ENCODE peak calls at places on chromosomes 16 and 17, in four cellular contexts. P, R, Q and G are unnamed samples.

GRCh38 chr17:64502021-64502420 is 4.1 kb downstream of the DDX5 start:
- DNase-seq in R (no peak), Q (no peak), P (no peak), G (no peak)

GRCh38 chr16:60077791-60078280 is 1343.7 kb upstream of the GOT2 start:
- DNase-seq in R (no peak), Q (no peak), P (no peak), G (no peak)

GRCh38 chr16:75566889-75567255 is 693 bp downstream of the GABARAPL2 start:
- DNase-seq in P (peak; percentile 57), R (no peak), Q (no peak), G (peak; percentile 37)

GRCh38 chr16:19167710-19168172 is 299 bp upstream of the SYT17 start:
- DNase-seq in R (no peak), Q (peak; percentile 77), P (peak; percentile 66), G (peak; percentile 58)

GRCh38 chr16:73846292-73846849 is 450.2 kb upstream of the PSMD7 start:
- DNase-seq in P (no peak), R (no peak), Q (no peak), G (no peak)

GRCh38 chr17:62792122-62792800 is 15.9 kb downstream of the MARCHF10 start:
- DNase-seq in Q (no peak), R (no peak), P (no peak), G (no peak)

GRCh38 chr16:320206-320605 is 32.3 kb downstream of the AXIN1 start:
- DNase-seq in P (no peak), R (no peak), Q (no peak), G (no peak)

GRCh38 chr16:85134076-85134793 is 22.0 kb upstream of the CIBAR2 start:
- DNase-seq in P (no peak), Q (no peak), R (no peak), G (no peak)

GRCh38 chr16:22874394-22874793 is 60.4 kb downstream of the HS3ST2 start:
- DNase-seq in Q (no peak), R (no peak), P (no peak), G (no peak)

GRCh38 chr16:3574195-3574594 is 3.0 kb downstream of the NLRC3 start:
- DNase-seq in P (no peak), R (no peak), Q (no peak), G (no peak)

GRCh38 chr16:3570420-3571062 is 6.7 kb downstream of the NLRC3 start:
- DNase-seq in R (no peak), Q (no peak), P (no peak), G (no peak)

GRCh38 chr16:3575491-3575890 is 1.7 kb downstream of the NLRC3 start:
- DNase-seq in P (no peak), Q (no peak), R (no peak), G (no peak)

GRCh38 chr16:3576211-3576610 is 992 bp downstream of the NLRC3 start:
- DNase-seq in P (no peak), Q (no peak), R (no peak), G (no peak)

GRCh38 chr16:3573146-3573815 is 3.9 kb downstream of the NLRC3 start:
- DNase-seq in P (no peak), Q (no peak), R (no peak), G (no peak)
- TF ChIP-seq POLR2A in P (no peak), Q (no peak), R (no peak), G (no peak)

GRCh38 chr17:81922566-81923301 is 4.8 kb upstream of the SIRT7 start:
- DNase-seq in Q (no peak), R (no peak), P (peak; percentile 89), G (no peak)
- H3K4me3 ChIP-seq in Q (no peak overlapping the region), R (peak overlapping the region; percentile 38), P (peak overlapping the region; percentile 53), G (peak overlapping the region; percentile 5)

DNA sequence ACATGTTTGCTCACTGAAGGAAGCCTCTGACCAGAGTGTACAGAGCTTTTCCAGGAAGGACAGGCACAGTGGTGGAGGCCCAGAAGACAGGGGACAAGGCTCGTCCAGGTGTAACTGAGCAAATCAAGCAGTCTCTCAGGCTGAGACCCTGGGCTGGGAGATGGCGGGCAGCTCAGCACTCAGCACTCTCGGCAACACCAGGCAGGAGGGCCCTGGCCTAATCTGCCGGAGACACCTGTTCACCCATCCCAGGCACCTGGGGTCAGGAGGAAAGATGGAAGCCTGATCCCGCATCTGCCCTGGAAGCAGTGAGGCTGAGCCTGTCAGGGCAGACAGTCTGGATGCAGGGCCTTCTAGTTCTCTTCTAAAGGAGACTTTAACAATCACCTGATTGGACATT is 4.8 kb downstream of the RASL10B start:
- DNase-seq in P (no peak), Q (no peak), R (no peak), G (no peak)
- H3K27me3 ChIP-seq in P (peaks cover 33% of the 10 kb centered on the region), Q (peaks cover 5% of the 10 kb centered on the region), R (peaks cover 16% of the 10 kb centered on the region), G (no peaks in the 10 kb centered on the region)

GRCh38 chr16:31038993-31039392 is 5.6 kb downstream of the STX4 start:
- DNase-seq in Q (no peak), P (no peak), R (no peak), G (no peak)

GRCh38 chr16:31033709-31034492 is 543 bp downstream of the STX4 start:
- DNase-seq in R (peak; percentile 96), P (peak; percentile 93), Q (peak; percentile 97), G (peak; percentile 96)

GRCh38 chr16:31029272-31029671 is 4.1 kb upstream of the STX4 start:
- DNase-seq in Q (no peak), P (no peak), R (no peak), G (no peak)

DNA sequence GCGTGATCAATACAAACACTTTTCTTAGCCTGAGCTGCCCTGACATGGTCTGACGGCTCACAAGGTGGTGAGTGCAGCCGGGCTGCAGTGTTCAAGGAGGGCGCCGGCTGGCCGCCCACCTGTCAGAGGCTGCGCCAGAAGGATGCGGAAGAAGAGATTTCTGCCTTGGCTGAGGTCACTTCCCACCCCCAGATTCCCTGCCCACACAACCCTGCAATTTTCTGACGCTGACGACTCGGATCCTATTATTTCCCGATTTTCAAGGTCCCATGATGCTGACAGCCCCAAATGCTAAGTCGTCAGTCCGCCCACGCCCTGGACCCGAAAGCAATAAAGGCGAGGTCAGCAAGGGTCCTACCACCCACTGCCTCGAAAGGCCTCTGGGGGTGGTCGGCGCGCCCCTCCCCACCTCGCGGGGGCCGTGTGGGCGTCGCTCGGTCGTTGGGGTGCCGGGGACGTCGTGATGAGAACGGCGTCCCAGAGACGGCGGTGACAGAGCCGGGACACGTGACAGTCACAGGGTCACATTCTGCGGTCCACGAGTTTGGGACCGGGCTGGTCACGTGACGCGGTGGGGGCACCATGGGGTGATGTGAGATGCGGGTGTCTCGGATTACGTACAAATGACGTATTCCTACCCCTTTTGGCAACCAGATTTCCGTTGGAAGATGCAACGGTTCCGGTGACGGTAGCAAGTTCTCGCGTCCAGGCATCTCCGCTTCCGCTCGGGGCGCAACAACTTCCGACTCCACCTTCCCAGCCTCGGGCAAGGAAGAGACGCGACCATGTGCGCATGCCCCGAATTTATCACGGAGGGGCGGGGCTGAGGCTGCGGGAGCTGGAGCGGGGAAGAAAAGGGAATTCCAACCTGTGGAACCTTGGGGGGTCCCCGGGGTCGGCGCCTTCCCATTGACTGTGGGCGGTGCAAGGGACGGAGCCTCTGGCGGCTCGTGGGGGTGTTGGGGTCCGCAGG is at the start of gene STX4:
- DNase-seq in R (peak; percentile 99), P (peak; percentile 99), Q (peak; percentile 99), G (peak; percentile 99)
- TF ChIP-seq POLR2A in R (peak; percentile 44), P (peak; percentile 68), Q (peak; percentile 36), G (no peak)

GRCh38 chr16:25691519-25692091 is at the start of gene HS3ST4:
- DNase-seq in R (no peak), Q (no peak), P (no peak), G (peak; percentile 19)
- H3K4me3 ChIP-seq in R (peak within 1 kb of the TSS; percentile 44), Q (no peak within 1 kb of the TSS), P (no peak within 1 kb of the TSS), G (peak within 1 kb of the TSS; percentile 38)

GRCh38 chr17:9020824-9021157 is 519 bp upstream of the NTN1 start:
- DNase-seq in Q (no peak), R (peak; percentile 65), P (no peak), G (no peak)
- H3K27me3 ChIP-seq in Q (peaks cover 9% of the 10 kb centered on the region), R (peaks cover 12% of the 10 kb centered on the region), P (no peaks in the 10 kb centered on the region), G (no peaks in the 10 kb centered on the region)

DNA sequence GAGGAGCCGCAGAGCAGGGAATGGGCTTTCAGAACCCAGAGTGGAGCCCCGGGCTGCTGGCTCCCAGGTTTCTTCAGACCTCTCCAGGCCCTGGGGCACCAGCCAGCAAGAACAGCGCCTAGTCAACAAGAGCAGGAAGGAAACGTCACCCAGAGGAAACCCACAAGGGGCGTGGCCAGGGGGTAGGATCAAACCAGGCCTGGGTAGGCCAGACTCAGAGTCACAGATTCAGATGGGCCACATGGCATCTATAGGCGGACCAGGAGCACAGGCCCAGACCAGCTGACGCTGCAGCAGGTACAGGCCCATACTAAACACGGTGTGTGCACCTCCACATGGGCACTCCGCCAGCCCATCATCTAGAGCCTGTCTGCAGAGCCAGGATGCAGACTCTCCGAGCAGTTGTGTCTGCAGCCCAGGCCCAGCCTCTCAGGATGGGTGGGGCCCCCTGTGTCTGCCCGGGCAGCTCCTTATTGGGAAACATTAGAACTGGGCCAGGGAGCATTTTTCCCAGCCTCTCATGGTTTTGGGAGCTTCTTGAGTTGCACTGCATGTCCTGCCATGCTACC is at the start of gene NLRP1:
- DNase-seq in R (peak; percentile 92), Q (peak; percentile 98), P (no peak), G (peak; percentile 62)
- TF ChIP-seq POLR2A in R (peak; percentile 47), Q (peak; percentile 44), P (no peak), G (no peak)